ENCODE peak calls at places on chromosomes 7 and 10, in ten cellular contexts. K, C, D, I, O, M, J, Z, U and T are unnamed samples.

GRCh38 chr10:12344375-12345110 is 4.8 kb upstream of the CAMK1D start:
- DNase-seq in K (no peak), I (no peak), J (no peak), Z (no peak), M (no peak), C (no peak), D (no peak), U (peak; percentile 19), O (no peak), T (no peak)

GRCh38 chr7:130896898-130897514 is 163.0 kb upstream of the KLF14 start:
- DNase-seq in J (peak; percentile 52), D (peak; percentile 69), Z (peak; percentile 87), I (peak; percentile 84), K (peak; percentile 94), U (peak; percentile 91), M (peak; percentile 85), C (peak; percentile 81), O (no peak), T (peak; percentile 83)

GRCh38 chr7:47513741-47514241 is 68.1 kb downstream of the TNS3 start:
- DNase-seq in D (peak; percentile 91), M (peak; percentile 29), O (no peak), J (no peak), U (peak; percentile 85), K (no peak), Z (peak; percentile 73), I (peak; percentile 93), C (no peak), T (no peak)

GRCh38 chr10:118732253-118733194 is 22.2 kb downstream of the CACUL1 start:
- DNase-seq in C (no peak), D (peak; percentile 7), U (no peak), Z (no peak), J (no peak), K (no peak), I (no peak), O (no peak), M (no peak), T (no peak)

GRCh38 chr7:132545756-132546155 is 30.5 kb downstream of the PLXNA4 start:
- DNase-seq in Z (no peak), K (no peak), I (no peak), C (no peak), U (no peak), D (peak; percentile 50), O (no peak), M (no peak), J (no peak), T (no peak)

GRCh38 chr7:156206174-156206573 is 393.9 kb upstream of the SHH start:
- DNase-seq in I (no peak), K (no peak), Z (no peak), J (no peak), M (no peak), U (no peak), C (no peak), D (no peak), O (no peak), T (no peak)

GRCh38 chr7:152158801-152159587 is 133.5 kb downstream of the GALNT11 start:
- DNase-seq in U (no peak), K (no peak), Z (no peak), I (no peak), J (no peak), C (no peak), O (no peak), M (no peak), D (no peak), T (no peak)

GRCh38 chr7:128453836-128454804 is 1.6 kb upstream of the HILPDA start:
- DNase-seq in D (peak; percentile 87), K (no peak), Z (peak; percentile 91), M (peak; percentile 88), C (peak; percentile 87), U (peak; percentile 27), O (no peak), I (peak; percentile 82), J (no peak), T (peak; percentile 90)

GRCh38 chr7:27918503-27918902 is 178.5 kb downstream of the TAX1BP1 start:
- DNase-seq in K (no peak), U (no peak), M (no peak), J (no peak), I (no peak), C (no peak), Z (no peak), O (no peak), D (no peak), T (no peak)

GRCh38 chr7:27920281-27920946 is 180.5 kb downstream of the TAX1BP1 start:
- DNase-seq in C (no peak), O (no peak), U (no peak), D (no peak), K (no peak), I (no peak), M (no peak), J (no peak), Z (no peak), T (no peak)

GRCh38 chr7:27922907-27923306 is 182.9 kb downstream of the TAX1BP1 start:
- DNase-seq in I (no peak), O (no peak), Z (no peak), D (no peak), J (no peak), M (no peak), C (no peak), K (peak; percentile 51), U (no peak), T (no peak)

GRCh38 chr7:27923308-27923980 is 183.5 kb downstream of the TAX1BP1 start:
- DNase-seq in O (no peak), D (no peak), U (no peak), J (no peak), K (peak; percentile 51), M (no peak), Z (no peak), I (no peak), C (no peak), T (no peak)

GRCh38 chr7:27921081-27921836 is 181.3 kb downstream of the TAX1BP1 start:
- DNase-seq in M (peak; percentile 80), O (peak; percentile 76), C (no peak), U (peak; percentile 87), D (peak; percentile 69), J (peak; percentile 70), Z (no peak), I (peak; percentile 92), K (peak; percentile 83), T (peak; percentile 56)
- H3K4me3 ChIP-seq in M (no peak overlapping the region), O (no peak overlapping the region), C (peak overlapping the region; percentile 17), U (peak overlapping the region; percentile 23), D (no peak overlapping the region), J (no peak overlapping the region), Z (no peak overlapping the region), I (no peak overlapping the region), K (no peak overlapping the region), T (no peak overlapping the region)

DNA sequence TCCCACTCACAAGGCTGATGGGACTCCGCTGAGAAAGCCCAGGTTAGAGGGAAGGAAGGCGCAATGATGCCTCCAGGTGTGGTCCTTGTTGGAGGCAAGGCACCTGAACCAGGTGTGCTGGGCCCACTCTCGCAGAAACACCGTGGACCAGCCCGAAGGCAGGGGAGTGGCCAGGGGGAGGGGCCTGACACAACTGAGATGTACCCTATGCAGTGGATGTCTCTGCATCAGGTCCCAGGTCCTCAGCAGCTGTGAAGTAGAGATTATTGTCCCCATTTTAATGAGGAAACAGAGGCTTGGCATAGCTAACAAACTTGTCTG is 32.0 kb downstream of the GBX1 start:
- DNase-seq in U (no peak), K (no peak), D (no peak), Z (no peak), J (no peak), M (no peak), I (no peak), O (no peak), C (no peak), T (no peak)
- H3K36me3 ChIP-seq in U (peaks cover 69% of the 10 kb centered on the region), K (peaks cover 18% of the 10 kb centered on the region), D (peaks cover 12% of the 10 kb centered on the region), Z (peaks cover 32% of the 10 kb centered on the region), J (peaks cover 16% of the 10 kb centered on the region), M (no peaks in the 10 kb centered on the region), I (peaks cover 77% of the 10 kb centered on the region), O (peaks cover 2% of the 10 kb centered on the region), C (no peaks in the 10 kb centered on the region), T (peaks cover 4% of the 10 kb centered on the region)

GRCh38 chr7:136086712-136087111 is 109.6 kb upstream of the MTPN start:
- DNase-seq in J (peak; percentile 53), C (no peak), M (peak; percentile 71), O (peak; percentile 32), D (peak; percentile 91), Z (peak; percentile 88), U (peak; percentile 90), K (peak; percentile 89), I (peak; percentile 85), T (peak; percentile 62)
- H3K4me3 ChIP-seq in J (peak overlapping the region; percentile 37), C (peak overlapping the region; percentile 62), M (no peak overlapping the region), O (no peak overlapping the region), D (peak overlapping the region; percentile 54), Z (peak overlapping the region; percentile 68), U (peak overlapping the region; percentile 88), K (peak overlapping the region; percentile 37), I (peak overlapping the region; percentile 40), T (no peak overlapping the region)

GRCh38 chr10:129873351-129873750 is 90.7 kb downstream of the EBF3 start:
- DNase-seq in C (no peak), M (no peak), D (no peak), K (no peak), O (no peak), Z (no peak), I (no peak), J (no peak), U (no peak), T (no peak)
- H3K36me3 ChIP-seq in C (no peaks in the 10 kb centered on the region), M (no peaks in the 10 kb centered on the region), D (no peaks in the 10 kb centered on the region), K (peaks cover 63% of the 10 kb centered on the region), O (no peaks in the 10 kb centered on the region), Z (peaks cover 43% of the 10 kb centered on the region), I (peaks cover 1% of the 10 kb centered on the region), J (no peaks in the 10 kb centered on the region), U (peaks cover 20% of the 10 kb centered on the region), T (no peaks in the 10 kb centered on the region)